ENCODE peak calls at places on chromosomes 3 and 15, in seven cellular contexts. One of them, this sample, is unnamed.
A peak's percentile ranks its signal among the peaks of the same experiment; 100 is the strongest.

GRCh38 chr15:52730163-52730562 is 51.0 kb upstream of the ATOSA start:
- DNase-seq in left ventricle myocardium inferior: no peak
- DNase-seq in Calu3: peak; percentile 23
- DNase-seq in endothelial cell: no peak
- DNase-seq in AG09309: no peak
- DNase-seq in heart right ventricle: no peak
- DNase-seq in HL-60: no peak
- DNase-seq in this sample: no peak

GRCh38 chr15:48040166-48040817 is 80.5 kb upstream of the SLC24A5 start:
- DNase-seq in endothelial cell: no peak
- DNase-seq in heart right ventricle: no peak
- DNase-seq in Calu3: no peak
- DNase-seq in HL-60: no peak
- DNase-seq in left ventricle myocardium inferior: no peak
- DNase-seq in AG09309: peak; percentile 4
- DNase-seq in this sample: no peak

GRCh38 chr15:78872155-78872971 is at the start of gene MORF4L1:
- DNase-seq in Calu3: peak; percentile 99
- DNase-seq in AG09309: peak; percentile 78
- DNase-seq in left ventricle myocardium inferior: peak; percentile 97
- DNase-seq in endothelial cell: peak; percentile 98
- DNase-seq in heart right ventricle: peak; percentile 94
- DNase-seq in HL-60: peak; percentile 68
- DNase-seq in this sample: peak; percentile 98

GRCh38 chr15:71313806-71314205 is 198.5 kb downstream of the THSD4 start:
- DNase-seq in endothelial cell: no peak
- DNase-seq in HL-60: no peak
- DNase-seq in AG09309: peak; percentile 55
- DNase-seq in heart right ventricle: no peak
- DNase-seq in Calu3: no peak
- DNase-seq in left ventricle myocardium inferior: no peak
- DNase-seq in this sample: no peak

GRCh38 chr15:63763476-63764123 is 70.1 kb downstream of the HERC1 start:
- DNase-seq in AG09309: no peak
- DNase-seq in heart right ventricle: no peak
- DNase-seq in Calu3: no peak
- DNase-seq in endothelial cell: no peak
- DNase-seq in HL-60: no peak
- DNase-seq in left ventricle myocardium inferior: no peak
- DNase-seq in this sample: no peak

GRCh38 chr15:91694131-91694828 is 159.2 kb upstream of the SLCO3A1 start:
- DNase-seq in Calu3: no peak
- DNase-seq in HL-60: no peak
- DNase-seq in endothelial cell: no peak
- DNase-seq in left ventricle myocardium inferior: peak; percentile 39
- DNase-seq in AG09309: peak; percentile 13
- DNase-seq in heart right ventricle: peak; percentile 46
- DNase-seq in this sample: no peak

GRCh38 chr3:114144909-114145688 is 33.8 kb downstream of the DRD3 start:
- DNase-seq in endothelial cell: no peak
- DNase-seq in HL-60: no peak
- DNase-seq in heart right ventricle: no peak
- DNase-seq in left ventricle myocardium inferior: no peak
- DNase-seq in AG09309: peak; percentile 80
- DNase-seq in Calu3: no peak
- DNase-seq in this sample: no peak

GRCh38 chr3:143298886-143299535 is 179.4 kb downstream of the CHST2 start:
- DNase-seq in HL-60: no peak
- DNase-seq in left ventricle myocardium inferior: no peak
- DNase-seq in AG09309: no peak
- DNase-seq in heart right ventricle: no peak
- DNase-seq in endothelial cell: no peak
- DNase-seq in Calu3: no peak
- DNase-seq in this sample: no peak

GRCh38 chr3:140545756-140546155 is 132.1 kb upstream of the TRIM42 start:
- DNase-seq in endothelial cell: no peak
- DNase-seq in AG09309: peak; percentile 31
- DNase-seq in heart right ventricle: no peak
- DNase-seq in left ventricle myocardium inferior: no peak
- DNase-seq in HL-60: no peak
- DNase-seq in Calu3: no peak
- DNase-seq in this sample: no peak

GRCh38 chr3:126346466-126346865 is 10.7 kb downstream of the KLF15 start:
- DNase-seq in heart right ventricle: no peak
- DNase-seq in left ventricle myocardium inferior: no peak
- DNase-seq in endothelial cell: no peak
- DNase-seq in HL-60: no peak
- DNase-seq in Calu3: no peak
- DNase-seq in AG09309: no peak
- DNase-seq in this sample: no peak

GRCh38 chr15:56428821-56429458 is 36.0 kb downstream of the MNS1 start:
- DNase-seq in heart right ventricle: no peak
- DNase-seq in Calu3: no peak
- DNase-seq in AG09309: peak; percentile 10
- DNase-seq in endothelial cell: no peak
- DNase-seq in HL-60: peak; percentile 3
- DNase-seq in left ventricle myocardium inferior: no peak
- DNase-seq in this sample: no peak

GRCh38 chr3:9247361-9248231 is 1.9 kb downstream of the SRGAP3 start:
- DNase-seq in Calu3: no peak
- DNase-seq in HL-60: no peak
- DNase-seq in endothelial cell: no peak
- DNase-seq in heart right ventricle: no peak
- DNase-seq in AG09309: no peak
- DNase-seq in left ventricle myocardium inferior: no peak
- DNase-seq in this sample: no peak

GRCh38 chr15:100373037-100373896 is 31.5 kb upstream of the ADAMTS17 start:
- DNase-seq in Calu3: no peak
- DNase-seq in left ventricle myocardium inferior: no peak
- DNase-seq in heart right ventricle: no peak
- DNase-seq in endothelial cell: peak; percentile 5
- DNase-seq in HL-60: no peak
- DNase-seq in AG09309: no peak
- DNase-seq in this sample: no peak

GRCh38 chr3:123843668-123844067 is 40.5 kb downstream of the MYLK start:
- DNase-seq in endothelial cell: no peak
- DNase-seq in heart right ventricle: no peak
- DNase-seq in HL-60: no peak
- DNase-seq in Calu3: no peak
- DNase-seq in left ventricle myocardium inferior: no peak
- DNase-seq in AG09309: peak; percentile 34
- DNase-seq in this sample: no peak

GRCh38 chr3:195546130-195546560 is 3.0 kb upstream of the PPP1R2 start:
- DNase-seq in HL-60: no peak
- DNase-seq in AG09309: peak; percentile 53
- DNase-seq in heart right ventricle: peak; percentile 36
- DNase-seq in left ventricle myocardium inferior: no peak
- DNase-seq in endothelial cell: no peak
- DNase-seq in Calu3: peak; percentile 62
- DNase-seq in this sample: no peak

GRCh38 chr3:108296239-108296638 is at the start of gene HHLA2:
- DNase-seq in left ventricle myocardium inferior: no peak
- DNase-seq in endothelial cell: no peak
- DNase-seq in heart right ventricle: no peak
- DNase-seq in Calu3: peak; percentile 32
- DNase-seq in AG09309: no peak
- DNase-seq in HL-60: no peak
- DNase-seq in this sample: no peak

GRCh38 chr15:34584321-34584668 is 844 bp upstream of the GOLGA8B start:
- DNase-seq in heart right ventricle: no peak
- DNase-seq in endothelial cell: no peak
- DNase-seq in AG09309: no peak
- DNase-seq in Calu3: no peak
- DNase-seq in left ventricle myocardium inferior: no peak
- DNase-seq in HL-60: no peak
- DNase-seq in this sample: no peak

GRCh38 chr3:196080997-196081833 is 675 bp downstream of the TFRC start:
- DNase-seq in heart right ventricle: peak; percentile 60
- DNase-seq in Calu3: peak; percentile 71
- DNase-seq in endothelial cell: peak; percentile 49
- DNase-seq in HL-60: no peak
- DNase-seq in AG09309: no peak
- DNase-seq in left ventricle myocardium inferior: peak; percentile 71
- DNase-seq in this sample: no peak

GRCh38 chr3:152317956-152318355 is 49.2 kb downstream of the MBNL1 start:
- DNase-seq in Calu3: no peak
- DNase-seq in endothelial cell: no peak
- DNase-seq in left ventricle myocardium inferior: no peak
- DNase-seq in heart right ventricle: no peak
- DNase-seq in HL-60: no peak
- DNase-seq in AG09309: no peak
- DNase-seq in this sample: no peak

GRCh38 chr15:70488002-70488605 is 275.3 kb downstream of the UACA start:
- DNase-seq in AG09309: no peak
- DNase-seq in endothelial cell: peak; percentile 78
- DNase-seq in HL-60: no peak
- DNase-seq in left ventricle myocardium inferior: peak; percentile 69
- DNase-seq in heart right ventricle: peak; percentile 62
- DNase-seq in Calu3: peak; percentile 86
- DNase-seq in this sample: no peak

GRCh38 chr15:29701151-29701550 is 121.1 kb downstream of the TJP1 start:
- DNase-seq in left ventricle myocardium inferior: no peak
- DNase-seq in HL-60: no peak
- DNase-seq in endothelial cell: no peak
- DNase-seq in Calu3: no peak
- DNase-seq in AG09309: no peak
- DNase-seq in heart right ventricle: no peak
- DNase-seq in this sample: no peak

GRCh38 chr3:166123576-166123975 is 286.4 kb upstream of the BCHE start:
- DNase-seq in endothelial cell: no peak
- DNase-seq in heart right ventricle: no peak
- DNase-seq in left ventricle myocardium inferior: no peak
- DNase-seq in HL-60: no peak
- DNase-seq in AG09309: no peak
- DNase-seq in Calu3: no peak
- DNase-seq in this sample: no peak

GRCh38 chr15:53522878-53523455 is 236.5 kb downstream of the WDR72 start:
- DNase-seq in left ventricle myocardium inferior: no peak
- DNase-seq in endothelial cell: no peak
- DNase-seq in HL-60: no peak
- DNase-seq in AG09309: no peak
- DNase-seq in Calu3: no peak
- DNase-seq in heart right ventricle: peak; percentile 38
- DNase-seq in this sample: no peak

GRCh38 chr3:197298858-197299854 is 744 bp upstream of the DLG1 start:
- DNase-seq in AG09309: no peak
- DNase-seq in HL-60: no peak
- DNase-seq in Calu3: peak; percentile 75
- DNase-seq in left ventricle myocardium inferior: peak; percentile 29
- DNase-seq in endothelial cell: peak; percentile 46
- DNase-seq in heart right ventricle: peak; percentile 14
- DNase-seq in this sample: no peak

GRCh38 chr3:71658131-71658530 is 67.1 kb downstream of the EIF4E3 start:
- DNase-seq in HL-60: no peak
- DNase-seq in AG09309: no peak
- DNase-seq in heart right ventricle: peak; percentile 82
- DNase-seq in endothelial cell: no peak
- DNase-seq in left ventricle myocardium inferior: peak; percentile 81
- DNase-seq in Calu3: peak; percentile 45
- DNase-seq in this sample: no peak

GRCh38 chr3:11363732-11364131 is 91.5 kb downstream of the ATG7 start:
- DNase-seq in endothelial cell: no peak
- DNase-seq in Calu3: no peak
- DNase-seq in heart right ventricle: no peak
- DNase-seq in HL-60: no peak
- DNase-seq in left ventricle myocardium inferior: no peak
- DNase-seq in AG09309: no peak
- DNase-seq in this sample: no peak

GRCh38 chr3:11370134-11370533 is 97.9 kb downstream of the ATG7 start:
- DNase-seq in endothelial cell: no peak
- DNase-seq in Calu3: no peak
- DNase-seq in AG09309: no peak
- DNase-seq in HL-60: no peak
- DNase-seq in heart right ventricle: peak; percentile 23
- DNase-seq in left ventricle myocardium inferior: no peak
- DNase-seq in this sample: no peak

GRCh38 chr3:11364181-11364580 is 92.0 kb downstream of the ATG7 start:
- DNase-seq in Calu3: no peak
- DNase-seq in left ventricle myocardium inferior: no peak
- DNase-seq in heart right ventricle: no peak
- DNase-seq in AG09309: peak; percentile 60
- DNase-seq in endothelial cell: no peak
- DNase-seq in HL-60: no peak
- DNase-seq in this sample: no peak

GRCh38 chr3:11370961-11371360 is 98.8 kb downstream of the ATG7 start:
- DNase-seq in HL-60: no peak
- DNase-seq in left ventricle myocardium inferior: no peak
- DNase-seq in AG09309: no peak
- DNase-seq in heart right ventricle: no peak
- DNase-seq in Calu3: no peak
- DNase-seq in endothelial cell: no peak
- DNase-seq in this sample: no peak

GRCh38 chr3:11367116-11367781 is 95.1 kb downstream of the ATG7 start:
- DNase-seq in heart right ventricle: peak; percentile 36
- DNase-seq in Calu3: no peak
- DNase-seq in HL-60: peak; percentile 18
- DNase-seq in left ventricle myocardium inferior: peak; percentile 29
- DNase-seq in AG09309: no peak
- DNase-seq in endothelial cell: peak; percentile 53
- DNase-seq in this sample: no peak
- TF ChIP-seq CTCF in heart right ventricle: no peak
- TF ChIP-seq CTCF in Calu3: no peak
- TF ChIP-seq CTCF in HL-60: no peak
- TF ChIP-seq CTCF in left ventricle myocardium inferior: no peak
- TF ChIP-seq CTCF in AG09309: no peak
- TF ChIP-seq CTCF in endothelial cell: no peak
- TF ChIP-seq CTCF in this sample: no peak

GRCh38 chr3:85005947-85006346 is 47.2 kb downstream of the CADM2 start:
- DNase-seq in left ventricle myocardium inferior: no peak
- DNase-seq in Calu3: no peak
- DNase-seq in HL-60: no peak
- DNase-seq in AG09309: no peak
- DNase-seq in endothelial cell: no peak
- DNase-seq in heart right ventricle: no peak
- DNase-seq in this sample: no peak
- TF ChIP-seq CTCF in left ventricle myocardium inferior: no peak
- TF ChIP-seq CTCF in Calu3: no peak
- TF ChIP-seq CTCF in HL-60: no peak
- TF ChIP-seq CTCF in AG09309: no peak
- TF ChIP-seq CTCF in endothelial cell: no peak
- TF ChIP-seq CTCF in heart right ventricle: no peak
- TF ChIP-seq CTCF in this sample: no peak

GRCh38 chr15:58471341-58471740 is 39.5 kb downstream of the LIPC start:
- DNase-seq in AG09309: no peak
- DNase-seq in heart right ventricle: no peak
- DNase-seq in left ventricle myocardium inferior: no peak
- DNase-seq in Calu3: no peak
- DNase-seq in HL-60: no peak
- DNase-seq in endothelial cell: no peak
- DNase-seq in this sample: no peak
- TF ChIP-seq CTCF in AG09309: no peak
- TF ChIP-seq CTCF in heart right ventricle: no peak
- TF ChIP-seq CTCF in left ventricle myocardium inferior: no peak
- TF ChIP-seq CTCF in Calu3: no peak
- TF ChIP-seq CTCF in HL-60: no peak
- TF ChIP-seq CTCF in endothelial cell: no peak
- TF ChIP-seq CTCF in this sample: no peak

DNA sequence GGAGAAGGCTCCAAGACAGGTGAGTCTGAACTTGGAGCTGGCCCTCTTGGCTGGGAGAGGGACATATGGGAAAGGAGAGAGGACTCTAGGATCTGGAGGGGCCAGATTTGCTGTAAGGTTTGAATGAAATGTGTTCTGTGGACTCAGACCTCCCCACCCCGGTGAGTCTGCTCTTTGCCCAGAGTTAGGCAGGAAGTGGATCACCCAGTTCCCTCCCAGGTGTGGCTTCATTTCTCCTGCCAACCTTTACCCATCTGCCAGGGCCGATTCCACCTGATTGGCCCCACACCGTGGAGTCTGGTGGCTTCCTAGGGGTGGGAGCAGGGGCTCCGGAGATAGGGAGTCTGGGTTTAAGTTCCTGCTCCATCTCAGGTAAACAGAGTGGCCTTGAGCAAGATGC is 25.5 kb downstream of the CD276 start:
- DNase-seq in AG09309: no peak
- DNase-seq in heart right ventricle: no peak
- DNase-seq in HL-60: no peak
- DNase-seq in Calu3: no peak
- DNase-seq in endothelial cell: no peak
- DNase-seq in left ventricle myocardium inferior: no peak
- DNase-seq in this sample: no peak
- TF ChIP-seq CTCF in AG09309: no peak
- TF ChIP-seq CTCF in heart right ventricle: no peak
- TF ChIP-seq CTCF in HL-60: no peak
- TF ChIP-seq CTCF in Calu3: no peak
- TF ChIP-seq CTCF in endothelial cell: no peak
- TF ChIP-seq CTCF in left ventricle myocardium inferior: no peak
- TF ChIP-seq CTCF in this sample: no peak

This sample was measured in vagina.